ENCODE peak calls at places on chromosomes 7 and 10, in seven cellular contexts. Z is mesenchymal stem cell, J is mesendoderm, L is IMR-90, Y is H1, O is H9, I is trophoblast cell. B is an unnamed sample. For H3K4me1, the result is how much of the 10 kb centered on the place peaks cover.

GRCh38 chr7:64747802-64748201 is 46.4 kb upstream of the ZNF138 start:
- DNase-seq in O (no peak), I (no peak), J (peak), L (no peak), Z (no peak), Y (no peak), B (no peak)

GRCh38 chr7:100127866-100128601 is 1.3 kb downstream of the MBLAC1 start:
- DNase-seq in O (peak), I (no peak), Y (peak), L (no peak), Z (peak), J (peak), B (no peak)

GRCh38 chr10:72056113-72056512 is 32.2 kb downstream of the SPOCK2 start:
- DNase-seq in L (no peak), O (no peak), Y (no peak), Z (no peak), I (no peak), J (no peak), B (no peak)

GRCh38 chr10:18313146-18313542 is 172.9 kb downstream of the CACNB2 start:
- DNase-seq in I (no peak), Y (no peak), Z (no peak), O (no peak), J (no peak), L (no peak), B (no peak)

GRCh38 chr10:103806376-103807320 is 48.7 kb downstream of the SH3PXD2A start:
- DNase-seq in J (no peak), I (no peak), Y (no peak), L (no peak), Z (no peak), O (no peak), B (no peak)

GRCh38 chr10:47078393-47079163 is 167.3 kb downstream of the PTPN20 start:
- DNase-seq in L (no peak), O (no peak), J (peak), Z (no peak), I (no peak), Y (no peak), B (no peak)

GRCh38 chr7:142088022-142088714 is 23.4 kb upstream of the MGAM2 start:
- DNase-seq in J (no peak), I (no peak), Z (no peak), O (no peak), L (no peak), Y (no peak), B (no peak)

GRCh38 chr10:102780246-102780645 is 36.5 kb downstream of the WBP1L start:
- DNase-seq in O (no peak), L (peak), I (no peak), Z (no peak), Y (no peak), J (no peak), B (no peak)

GRCh38 chr7:35648367-35648766 is 46.6 kb downstream of the HERPUD2 start:
- DNase-seq in I (no peak), L (no peak), Y (no peak), Z (peak), O (no peak), J (no peak), B (no peak)

GRCh38 chr7:150949564-150949963 is 28.6 kb downstream of the KCNH2 start:
- DNase-seq in O (peak), Z (peak), J (peak), I (no peak), L (no peak), Y (no peak), B (no peak)

DNA sequence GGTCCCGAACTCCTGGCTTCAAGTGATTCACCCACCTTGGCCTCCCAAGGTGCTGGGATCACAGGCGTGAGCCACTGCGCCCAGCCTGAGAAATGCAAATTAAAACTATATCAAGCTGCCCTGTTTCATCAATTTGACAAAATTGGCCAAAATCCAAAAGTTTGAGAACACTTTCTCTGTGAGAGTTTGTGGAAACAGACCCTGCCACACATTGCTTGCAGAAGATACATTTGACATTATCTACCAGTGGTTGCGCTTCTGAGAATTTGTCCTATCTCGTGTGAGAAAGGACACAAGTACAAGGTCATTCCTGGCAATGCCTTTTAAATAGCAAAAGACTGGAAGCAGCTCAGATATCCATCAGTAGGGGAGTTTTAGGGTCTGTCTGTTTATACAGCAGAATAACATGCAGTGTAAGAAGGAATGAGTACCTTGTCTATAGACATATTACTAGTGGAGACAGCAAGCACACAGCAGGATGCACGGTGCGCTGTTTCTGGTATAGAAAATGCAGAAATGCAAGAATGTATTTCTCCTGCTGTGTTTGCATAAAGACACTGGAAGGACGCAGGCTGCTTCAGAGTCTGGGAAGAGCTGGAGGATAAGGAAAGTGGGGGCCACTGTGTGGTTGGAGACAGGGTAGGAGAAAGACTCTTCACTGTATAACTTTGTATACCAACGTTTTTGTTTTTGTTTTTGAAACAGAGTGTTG is 4.3 kb downstream of the LHPP start:
- DNase-seq in I (no peak), Z (no peak), L (no peak), Y (no peak), J (no peak), O (no peak), B (no peak)
- H3K4me1 ChIP-seq in I (under half), Z (under half), L (under half), Y (half or more), J (under half), O (under half), B (under half)

GRCh38 chr7:28580626-28581025 is 168.3 kb downstream of the CREB5 start:
- DNase-seq in J (no peak), L (no peak), O (no peak), I (no peak), Y (no peak), Z (no peak), B (no peak)

GRCh38 chr7:28581351-28581750 is 169.0 kb downstream of the CREB5 start:
- DNase-seq in Z (no peak), O (no peak), I (no peak), Y (no peak), J (no peak), L (no peak), B (no peak)

GRCh38 chr7:28582226-28582625 is 169.9 kb downstream of the CREB5 start:
- DNase-seq in Z (no peak), O (no peak), J (no peak), I (no peak), Y (no peak), L (no peak), B (no peak)

GRCh38 chr7:28575241-28575643 is 162.9 kb downstream of the CREB5 start:
- DNase-seq in Y (no peak), J (peak), I (no peak), Z (peak), O (no peak), L (peak), B (no peak)

DNA sequence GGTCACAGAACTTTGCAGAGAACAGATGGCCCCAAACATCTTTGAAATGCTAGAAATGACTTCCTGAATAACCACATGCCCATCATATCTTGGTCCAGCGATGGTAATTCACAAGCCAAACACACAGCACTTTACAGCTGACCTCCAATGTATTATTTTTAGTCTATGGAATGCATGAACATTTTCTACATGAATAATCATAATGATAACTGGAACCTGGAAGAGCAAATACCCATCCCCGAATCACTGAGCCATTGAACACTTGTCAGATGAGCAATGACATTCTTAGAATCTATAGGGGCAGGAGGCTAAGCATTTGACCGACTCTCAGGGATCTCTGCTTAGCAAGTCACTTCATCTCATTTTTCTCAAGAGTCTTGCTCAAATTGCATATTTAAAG is 167.3 kb downstream of the CREB5 start:
- DNase-seq in I (peak), O (no peak), Z (peak), Y (no peak), J (no peak), L (no peak), B (no peak)
- H2BK120ac ChIP-seq in I (no peak), O (no peak), Z (no peak), Y (no peak), J (no peak), L (no peak), B (no peak)

DNA sequence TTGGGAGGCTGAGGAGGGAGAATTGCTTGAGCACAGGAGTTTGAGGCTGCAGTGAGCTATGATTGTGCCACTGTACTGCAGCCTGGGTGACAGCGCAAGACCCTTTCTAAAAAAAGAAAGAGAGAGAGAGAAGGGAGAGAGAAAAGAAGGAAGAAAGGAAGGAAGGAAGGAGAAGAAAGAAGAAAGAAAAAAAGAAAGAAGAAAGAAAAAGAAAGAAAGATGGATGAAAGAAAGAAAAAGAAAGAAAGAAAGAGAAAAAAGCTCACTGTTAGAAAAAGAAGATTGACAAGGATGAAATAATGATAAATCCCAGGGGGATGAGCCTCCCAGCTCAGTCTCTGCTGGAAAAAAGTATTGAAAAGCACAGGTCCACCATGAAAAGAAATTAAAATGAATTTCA is 22.8 kb upstream of the CARD11 start:
- DNase-seq in J (no peak), I (no peak), Z (no peak), L (no peak), Y (no peak), O (no peak), B (no peak)
- H3K4me1 ChIP-seq in J (under half), I (under half), Z (under half), L (under half), Y (under half), O (under half), B (under half)

GRCh38 chr7:154427527-154427926 is 375.3 kb downstream of the DPP6 start:
- DNase-seq in J (no peak), Y (no peak), I (no peak), Z (no peak), O (no peak), L (no peak), B (no peak)
- H2BK120ac ChIP-seq in J (no peak), Y (no peak), I (no peak), Z (no peak), O (no peak), L (no peak), B (no peak)

B was measured in neuronal stem cell.